ENCODE peak calls at places on chromosomes 13 and 19, in seven cellular contexts. A, Y, P, H, R, O and I are unnamed samples.

GRCh38 chr13:85283408-85283807 is 515.8 kb downstream of the SLITRK6 start:
- DNase-seq in A (no peak), H (no peak), O (no peak), Y (no peak), R (no peak), P (no peak), I (no peak)

GRCh38 chr19:49362048-49362925 is at the start of gene TEAD2:
- DNase-seq in H (no peak), P (no peak), O (peak), Y (peak), A (peak), R (peak), I (no peak)

GRCh38 chr13:27541386-27541785 is 78.9 kb downstream of the LNX2 start:
- DNase-seq in R (no peak), A (no peak), H (no peak), O (no peak), Y (no peak), P (peak), I (no peak)

GRCh38 chr19:58364127-58364526 is 1.6 kb upstream of the ZNF497 start:
- DNase-seq in R (no peak), P (no peak), A (no peak), H (no peak), O (no peak), Y (no peak), I (no peak)

GRCh38 chr19:56076413-56076998 is 44.6 kb downstream of the ZNF787 start:
- DNase-seq in H (no peak), P (peak), R (peak), O (peak), A (peak), Y (peak), I (peak)

GRCh38 chr13:91313103-91313502 is 34.4 kb upstream of the MIR17HG start:
- DNase-seq in O (peak), P (no peak), A (peak), Y (peak), R (peak), H (no peak), I (no peak)

GRCh38 chr13:75607447-75607846 is 28.7 kb upstream of the LMO7 start:
- DNase-seq in Y (peak), P (no peak), O (no peak), H (no peak), R (no peak), A (no peak), I (no peak)

GRCh38 chr13:84925443-84925842 is 873.8 kb downstream of the SLITRK6 start:
- DNase-seq in P (no peak), R (no peak), Y (no peak), O (no peak), A (no peak), H (no peak), I (no peak)

GRCh38 chr19:925087-925911 is 536 bp upstream of the ARID3A start:
- DNase-seq in A (peak), O (peak), P (peak), R (peak), H (peak), Y (peak), I (peak)

GRCh38 chr19:6086081-6086858 is 24.0 kb downstream of the RFX2 start:
- DNase-seq in P (no peak), Y (no peak), A (peak), O (peak), H (no peak), R (no peak), I (no peak)

GRCh38 chr13:37510441-37510840 is 88.1 kb downstream of the POSTN start:
- DNase-seq in P (no peak), Y (no peak), R (no peak), H (no peak), A (no peak), O (no peak), I (no peak)

GRCh38 chr13:26706381-26706780 is 54.2 kb downstream of the GPR12 start:
- DNase-seq in O (no peak), A (no peak), H (no peak), Y (peak), P (no peak), R (no peak), I (no peak)

GRCh38 chr19:19835560-19836038 is 14.0 kb upstream of the ZNF506 start:
- DNase-seq in R (no peak), O (no peak), A (no peak), H (no peak), Y (no peak), P (no peak), I (no peak)

GRCh38 chr19:35261356-35262100 is 7.2 kb upstream of the USF2 start:
- DNase-seq in R (no peak), P (no peak), Y (no peak), O (no peak), H (no peak), A (no peak), I (no peak)

GRCh38 chr19:47603706-47604310 is 5.1 kb upstream of the BICRA start:
- DNase-seq in R (no peak), A (no peak), P (no peak), Y (no peak), O (no peak), H (no peak), I (no peak)

GRCh38 chr13:21478881-21479808 is 20.0 kb upstream of the ZDHHC20 start:
- DNase-seq in A (peak), P (peak), Y (peak), O (peak), H (peak), R (peak), I (peak)

GRCh38 chr19:43667524-43668405 is 2.2 kb downstream of the PLAUR start:
- DNase-seq in A (peak), R (no peak), H (peak), P (no peak), Y (peak), O (peak), I (no peak)

GRCh38 chr13:44335463-44335862 is 38.2 kb upstream of the SERP2 start:
- DNase-seq in O (no peak), H (no peak), Y (no peak), R (no peak), A (no peak), P (no peak), I (no peak)

GRCh38 chr19:38389957-38390924 is 1.7 kb downstream of the SPRED3 start:
- DNase-seq in R (no peak), Y (no peak), O (no peak), A (no peak), H (no peak), P (no peak), I (no peak)

GRCh38 chr19:23914402-23915286 is at the start of gene ZNF726:
- DNase-seq in O (peak), Y (peak), R (peak), P (peak), A (peak), H (peak), I (peak)

GRCh38 chr13:93690139-93690538 is 463.5 kb downstream of the GPC6 start:
- DNase-seq in H (no peak), R (no peak), A (peak), O (peak), Y (peak), P (no peak), I (peak)

GRCh38 chr13:94704347-94705080 is 7.8 kb downstream of the SOX21 start:
- DNase-seq in R (no peak), Y (peak), P (no peak), H (no peak), O (no peak), A (no peak), I (no peak)

GRCh38 chr13:34179481-34179880 is 361.5 kb downstream of the RFC3 start:
- DNase-seq in R (no peak), H (no peak), O (no peak), P (no peak), A (no peak), Y (peak), I (no peak)

GRCh38 chr19:1690570-1691307 is 38.3 kb upstream of the TCF3 start:
- DNase-seq in A (no peak), P (no peak), R (peak), Y (peak), O (peak), H (no peak), I (peak)

GRCh38 chr13:21361123-21361522 is 98.0 kb downstream of the ZDHHC20 start:
- DNase-seq in R (no peak), O (no peak), H (no peak), Y (no peak), A (no peak), P (no peak), I (no peak)

GRCh38 chr19:44814517-44814916 is 5.6 kb downstream of the BCAM start:
- DNase-seq in A (no peak), R (no peak), P (no peak), H (no peak), O (no peak), Y (no peak), I (no peak)

GRCh38 chr19:35398570-35398969 is 27.7 kb downstream of the GPR42 start:
- DNase-seq in R (no peak), O (no peak), P (no peak), A (no peak), H (no peak), Y (no peak), I (no peak)

GRCh38 chr19:19418548-19419260 is 13.2 kb downstream of the GATAD2A start:
- DNase-seq in H (no peak), Y (no peak), A (no peak), R (no peak), P (no peak), O (no peak), I (no peak)

GRCh38 chr19:38062959-38063786 is 156.2 kb downstream of the SIPA1L3 start:
- DNase-seq in P (no peak), R (no peak), O (peak), H (no peak), A (no peak), Y (no peak), I (no peak)

GRCh38 chr19:57351867-57352266 is 796 bp downstream of the ZNF304 start:
- DNase-seq in O (peak), R (no peak), H (no peak), P (no peak), Y (peak), A (no peak), I (no peak)

GRCh38 chr19:49106648-49107135 is 7.5 kb upstream of the LIN7B start:
- DNase-seq in P (no peak), R (peak), Y (peak), O (peak), A (peak), H (no peak), I (peak)

GRCh38 chr19:35958660-35959039 is 22.5 kb downstream of the LRFN3 start:
- DNase-seq in P (no peak), O (no peak), Y (peak), H (no peak), R (no peak), A (no peak), I (no peak)

DNA sequence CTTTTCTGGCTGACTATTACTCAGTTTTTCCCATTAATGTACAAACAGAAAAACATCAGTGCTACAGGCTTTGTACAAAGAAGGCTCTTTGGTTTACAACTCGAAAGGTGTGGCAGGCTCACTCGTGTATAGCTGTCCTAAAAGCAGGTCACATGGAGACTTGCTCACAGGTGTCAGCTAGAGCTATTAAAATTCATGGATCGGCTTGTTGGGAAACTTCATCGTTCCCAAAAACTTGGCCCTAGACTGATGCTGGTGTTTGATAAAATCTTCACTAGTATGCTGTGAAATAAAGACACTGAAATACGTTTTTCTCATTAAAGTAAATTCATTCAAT is 64.9 kb downstream of the MBNL2 start:
- DNase-seq in Y (no peak), P (no peak), A (no peak), R (no peak), H (no peak), O (no peak), I (no peak)
- H3K4me3 ChIP-seq in Y (no peak), P (no peak), A (no peak), R (no peak), H (no peak), O (no peak), I (no peak)

DNA sequence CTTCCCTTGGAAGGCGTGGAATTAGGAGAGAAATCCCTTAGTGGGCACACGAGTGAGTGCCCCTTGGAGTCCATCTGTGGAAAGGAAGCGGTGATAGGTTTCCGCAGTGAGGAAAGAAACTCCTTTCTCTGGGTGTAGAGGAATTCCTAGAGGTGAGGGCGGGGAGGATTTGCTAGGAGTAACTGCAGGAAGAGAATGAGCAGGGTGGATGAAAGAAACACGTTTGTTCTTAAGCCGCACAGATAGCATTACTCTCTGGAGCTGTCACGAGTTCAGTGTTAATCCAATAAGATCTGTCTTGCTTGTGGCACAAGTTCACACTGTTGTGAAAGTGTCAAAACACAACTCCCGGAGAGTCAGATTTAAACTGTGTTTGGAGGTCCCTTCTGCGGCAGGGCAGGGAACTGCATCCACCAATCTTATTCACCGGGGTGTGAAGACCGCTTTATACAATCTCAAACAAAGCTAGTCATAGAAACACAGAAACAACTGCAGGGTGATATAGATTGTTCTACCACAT is 1.2 kb downstream of the KL start:
- DNase-seq in A (peak), Y (peak), H (peak), O (peak), P (no peak), R (no peak), I (peak)
- H3K4me3 ChIP-seq in A (no peak), Y (peak), H (peak), O (no peak), P (no peak), R (peak), I (no peak)

DNA sequence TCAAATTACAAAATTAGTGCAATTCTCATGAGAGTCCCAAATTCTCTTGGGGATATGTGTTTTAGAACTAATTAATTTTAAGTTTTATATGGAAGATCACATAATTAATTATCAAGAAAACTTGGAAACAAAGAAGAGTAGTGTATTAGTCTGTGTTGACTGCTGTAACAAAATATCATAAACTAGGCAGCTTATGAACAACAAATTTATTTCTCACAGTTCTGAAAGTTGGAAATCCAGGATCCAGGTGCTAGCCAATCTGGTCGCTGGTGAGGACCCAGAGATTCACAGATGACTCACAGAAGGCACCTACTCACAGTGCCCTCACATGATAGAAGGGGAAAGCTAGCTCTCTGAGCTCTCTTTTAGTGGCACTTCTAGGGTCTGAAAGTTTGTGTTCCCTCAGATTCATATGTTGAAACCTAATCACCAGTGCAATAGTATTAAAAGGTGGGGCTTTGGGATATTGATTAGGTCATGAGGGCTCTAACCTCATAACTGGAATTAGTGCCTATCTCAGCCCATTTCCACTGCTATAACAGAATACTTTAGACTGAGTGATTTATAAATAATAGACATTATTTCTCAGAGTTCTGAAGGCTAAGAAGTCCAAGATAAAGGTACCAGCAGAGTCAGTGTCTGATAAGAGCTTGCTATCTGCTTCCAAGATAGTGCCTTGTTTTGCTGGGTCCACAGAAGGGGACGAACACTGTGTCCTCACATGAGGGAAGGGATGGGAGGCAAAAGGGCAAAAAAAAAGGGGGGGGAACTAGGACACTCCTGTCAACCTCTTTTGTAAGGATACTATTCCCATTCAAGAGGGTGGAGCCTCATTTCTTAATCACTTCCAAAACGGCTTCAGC is 1.5 kb upstream of the ARGLU1 start:
- DNase-seq in Y (no peak), P (no peak), O (no peak), A (no peak), H (no peak), R (no peak), I (no peak)
- H3K4me3 ChIP-seq in Y (peak), P (no peak), O (no peak), A (no peak), H (no peak), R (no peak), I (no peak)

DNA sequence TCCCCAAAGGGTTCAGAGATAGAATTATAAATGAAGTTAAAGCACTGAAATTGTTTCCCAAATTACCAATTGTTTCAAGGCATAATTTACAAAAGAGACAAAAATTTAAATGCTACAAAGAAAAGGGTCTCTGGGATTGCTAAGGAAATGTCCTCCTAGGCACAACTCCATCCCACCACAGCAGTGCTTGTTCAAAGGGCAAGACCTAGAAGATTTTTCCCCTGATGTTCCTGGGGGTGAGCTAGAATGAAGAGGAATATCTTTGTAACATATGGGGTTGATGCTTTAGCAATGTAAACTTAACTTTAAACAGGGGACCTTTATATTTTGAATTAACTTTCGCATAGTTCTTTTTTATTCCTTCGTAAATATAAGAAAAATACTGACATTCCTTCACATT is 1.6 kb downstream of the LCP1 start:
- DNase-seq in H (no peak), O (no peak), P (no peak), A (no peak), Y (no peak), R (no peak), I (no peak)
- H3K4me3 ChIP-seq in H (no peak), O (no peak), P (no peak), A (no peak), Y (no peak), R (peak), I (peak)

GRCh38 chr13:110314516-110315245 is 7.6 kb downstream of the COL4A2 start:
- DNase-seq in A (no peak), H (no peak), R (no peak), P (no peak), Y (no peak), O (no peak), I (no peak)

GRCh38 chr13:110310541-110311491 is 3.7 kb downstream of the COL4A2 start:
- DNase-seq in R (no peak), O (no peak), A (no peak), P (no peak), Y (no peak), H (no peak), I (no peak)

GRCh38 chr13:110309661-110310524 is 2.8 kb downstream of the COL4A2 start:
- DNase-seq in A (peak), P (no peak), O (no peak), R (no peak), Y (no peak), H (no peak), I (no peak)

GRCh38 chr13:110312669-110313031 is 5.6 kb downstream of the COL4A2 start:
- DNase-seq in H (no peak), P (peak), R (no peak), Y (no peak), O (peak), A (peak), I (no peak)

GRCh38 chr13:110311721-110312668 is 4.9 kb downstream of the COL4A2 start:
- DNase-seq in P (no peak), Y (no peak), O (no peak), H (no peak), A (peak), R (no peak), I (no peak)
- H3K4me3 ChIP-seq in P (no peak), Y (no peak), O (no peak), H (no peak), A (no peak), R (no peak), I (no peak)

GRCh38 chr19:7907122-7907521 is 3.4 kb downstream of the MAP2K7 start:
- DNase-seq in H (no peak), Y (no peak), R (no peak), O (no peak), P (no peak), A (no peak), I (no peak)
- H3K4me3 ChIP-seq in H (no peak), Y (no peak), R (no peak), O (no peak), P (no peak), A (no peak), I (no peak)

DNA sequence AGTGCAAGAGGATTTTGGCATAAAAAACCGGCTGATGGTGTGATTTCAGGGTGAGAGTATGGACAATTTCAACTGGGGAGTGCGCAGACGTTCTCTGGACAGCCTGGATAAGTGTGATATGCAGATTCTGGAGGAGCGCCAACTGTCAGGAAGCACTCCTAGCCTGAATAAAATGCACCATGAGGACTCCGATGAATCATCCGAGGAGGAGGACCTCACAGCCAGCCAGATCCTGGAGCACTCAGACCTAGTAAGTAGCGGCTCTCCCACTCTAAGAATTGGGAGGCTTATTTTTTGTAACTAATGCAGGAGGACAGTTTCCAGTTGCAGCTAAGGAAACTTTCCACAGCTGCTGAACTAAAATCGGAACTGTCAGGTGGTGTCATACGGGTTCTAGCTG is 53.6 kb downstream of the ZAR1L start:
- DNase-seq in R (no peak), P (peak), H (peak), O (peak), Y (no peak), A (peak), I (no peak)
- H3K4me3 ChIP-seq in R (no peak), P (no peak), H (no peak), O (no peak), Y (no peak), A (no peak), I (no peak)

GRCh38 chr13:30370146-30370545 is 52.1 kb upstream of the UBE2L5 start:
- DNase-seq in P (no peak), R (no peak), H (no peak), Y (no peak), A (no peak), O (no peak), I (no peak)
- H3K4me3 ChIP-seq in P (no peak), R (no peak), H (no peak), Y (no peak), A (no peak), O (no peak), I (no peak)

GRCh38 chr19:53909471-53910169 is 542 bp downstream of the CACNG7 start:
- DNase-seq in Y (peak), P (no peak), R (no peak), O (no peak), H (no peak), A (no peak), I (no peak)
- H3K4me3 ChIP-seq in Y (peak), P (no peak), R (no peak), O (no peak), H (no peak), A (peak), I (no peak)

GRCh38 chr19:4389511-4390016 is 10.8 kb downstream of the SH3GL1 start:
- DNase-seq in O (no peak), H (no peak), A (no peak), P (no peak), R (no peak), Y (no peak), I (no peak)
- H3K4me3 ChIP-seq in O (no peak), H (no peak), A (no peak), P (no peak), R (no peak), Y (peak), I (no peak)